ENCODE peak calls at places on chromosomes 13 and 19, in nine cellular contexts. B is H1, I is tibial nerve, V is heart left ventricle, L is IMR-90, Z is Peyer's patch, Q is breast epithelium, D is prostate gland, C is endothelial cell of umbilical vein. F is an unnamed sample.
A peak's percentile ranks its signal among the peaks of the same experiment; 100 is the strongest.

GRCh38 chr13:98118865-98119264 is 24.0 kb upstream of the FARP1 start:
- DNase-seq in Q (no peak), L (no peak), B (no peak), Z (no peak), V (no peak), C (no peak), D (no peak), I (no peak), F (no peak)

GRCh38 chr19:35404879-35405622 is 34.2 kb downstream of the GPR42 start:
- DNase-seq in Q (peak; percentile 30), L (peak; percentile 92), B (no peak), I (no peak), V (no peak), D (no peak), Z (peak; percentile 63), C (no peak), F (no peak)

GRCh38 chr13:20721454-20722357 is 18.2 kb downstream of the IL17D start:
- DNase-seq in Z (no peak), B (peak; percentile 76), I (no peak), D (no peak), V (peak; percentile 49), L (peak; percentile 79), C (peak; percentile 68), Q (no peak), F (no peak)

GRCh38 chr19:52941941-52942370 is 18.7 kb upstream of the ZNF888 start:
- DNase-seq in C (peak; percentile 56), I (no peak), B (peak; percentile 70), D (peak; percentile 21), Z (peak; percentile 61), L (peak; percentile 20), Q (no peak), V (no peak), F (no peak)

GRCh38 chr13:41916173-41916954 is 44.5 kb downstream of the VWA8 start:
- DNase-seq in C (peak; percentile 86), D (no peak), Q (no peak), Z (no peak), B (no peak), V (no peak), I (no peak), L (peak; percentile 95), F (no peak)

GRCh38 chr13:28754698-28755545 is 36.2 kb upstream of the SLC46A3 start:
- DNase-seq in L (peak; percentile 13), I (no peak), C (peak; percentile 59), V (peak; percentile 52), Z (no peak), Q (no peak), D (no peak), B (peak; percentile 57), F (no peak)

GRCh38 chr19:50719566-50719965 is at the start of gene SHANK1:
- DNase-seq in I (no peak), B (peak; percentile 72), L (peak; percentile 17), Z (no peak), C (no peak), D (no peak), Q (no peak), V (no peak), F (no peak)

GRCh38 chr13:26965058-26965380 is 204.4 kb upstream of the GPR12 start:
- DNase-seq in Z (peak; percentile 66), L (no peak), Q (no peak), D (no peak), V (no peak), B (no peak), I (no peak), C (no peak), F (no peak)

GRCh38 chr13:80259159-80259558 is 81.8 kb downstream of the SPRY2 start:
- DNase-seq in I (no peak), Q (no peak), B (no peak), C (no peak), V (no peak), L (no peak), D (no peak), Z (peak; percentile 81), F (no peak)

GRCh38 chr19:52022193-52022592 is 6.0 kb downstream of the ZNF614 start:
- DNase-seq in Z (no peak), I (no peak), Q (no peak), V (no peak), C (no peak), L (no peak), D (no peak), B (no peak), F (no peak)

GRCh38 chr19:53333071-53333465 is 481 bp upstream of the ZNF845 start:
- DNase-seq in Z (peak; percentile 69), L (no peak), D (peak; percentile 23), B (no peak), I (no peak), C (no peak), Q (peak; percentile 34), V (peak; percentile 29), F (peak; percentile 89)

GRCh38 chr19:23062921-23063320 is 53.9 kb upstream of the ZNF730 start:
- DNase-seq in L (no peak), I (no peak), B (no peak), Z (no peak), C (no peak), D (no peak), V (no peak), Q (no peak), F (no peak)

GRCh38 chr13:113096745-113097305 is 8.8 kb upstream of the F7 start:
- DNase-seq in I (no peak), Z (no peak), Q (no peak), L (no peak), C (no peak), D (no peak), B (no peak), V (no peak), F (no peak)

GRCh38 chr19:19750131-19750841 is 17.4 kb upstream of the ZNF14 start:
- DNase-seq in D (no peak), L (no peak), C (no peak), B (no peak), Q (no peak), I (no peak), Z (no peak), V (no peak), F (peak; percentile 17)

GRCh38 chr13:38697197-38697596 is 10.3 kb downstream of the FREM2 start:
- DNase-seq in B (no peak), C (no peak), Q (no peak), Z (no peak), I (no peak), D (no peak), V (no peak), L (no peak), F (no peak)

DNA sequence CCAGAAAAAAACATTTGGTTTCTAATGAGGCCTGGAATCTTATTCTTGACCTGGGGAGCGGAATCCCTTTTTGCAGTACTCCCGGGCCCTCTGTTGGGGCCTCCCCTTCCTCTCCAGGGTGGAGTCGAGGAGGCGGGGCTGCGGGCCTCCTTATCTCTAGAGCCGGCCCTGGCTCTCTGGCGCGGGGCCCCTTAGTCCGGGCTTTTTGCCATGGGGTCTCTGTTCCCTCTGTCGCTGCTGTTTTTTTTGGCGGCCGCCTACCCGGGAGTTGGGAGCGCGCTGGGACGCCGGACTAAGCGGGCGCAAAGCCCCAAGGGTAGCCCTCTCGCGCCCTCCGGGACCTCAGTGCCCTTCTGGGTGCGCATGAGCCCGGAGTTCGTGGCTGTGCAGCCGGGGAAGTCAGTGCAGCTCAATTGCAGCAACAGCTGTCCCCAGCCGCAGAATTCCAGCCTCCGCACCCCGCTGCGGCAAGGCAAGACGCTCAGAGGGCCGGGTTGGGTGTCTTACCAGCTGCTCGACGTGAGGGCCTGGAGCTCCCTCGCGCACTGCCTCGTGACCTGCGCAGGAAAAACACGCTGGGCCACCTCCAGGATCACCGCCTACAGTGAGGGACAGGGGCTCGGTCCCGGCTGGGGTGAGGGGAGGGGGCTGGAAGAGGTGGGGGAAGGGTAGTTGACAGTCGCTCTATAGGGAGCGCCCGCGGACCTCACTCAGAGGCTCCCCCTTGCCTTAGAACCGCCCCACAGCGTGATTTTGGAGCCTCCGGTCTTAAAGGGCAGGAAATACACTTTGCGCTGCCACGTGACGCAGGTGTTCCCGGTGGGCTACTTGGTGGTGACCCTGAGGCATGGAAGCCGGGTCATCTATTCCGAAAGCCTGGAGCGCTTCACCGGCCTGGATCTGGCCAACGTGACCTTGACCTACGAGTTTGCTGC is at the start of gene ICAM4:
- DNase-seq in Z (peak; percentile 66), D (no peak), I (no peak), C (peak; percentile 49), B (peak; percentile 80), Q (no peak), L (peak; percentile 29), V (peak; percentile 84), F (no peak)
- H3K4me3 ChIP-seq in Z (no peak within 1 kb of the TSS), D (no peak within 1 kb of the TSS), I (peak within 1 kb of the TSS; percentile 15), C (no peak within 1 kb of the TSS), B (peak within 1 kb of the TSS; percentile 40), Q (peak within 1 kb of the TSS; percentile 10), L (no peak within 1 kb of the TSS), V (peak within 1 kb of the TSS; percentile 31), F (no peak within 1 kb of the TSS)

DNA sequence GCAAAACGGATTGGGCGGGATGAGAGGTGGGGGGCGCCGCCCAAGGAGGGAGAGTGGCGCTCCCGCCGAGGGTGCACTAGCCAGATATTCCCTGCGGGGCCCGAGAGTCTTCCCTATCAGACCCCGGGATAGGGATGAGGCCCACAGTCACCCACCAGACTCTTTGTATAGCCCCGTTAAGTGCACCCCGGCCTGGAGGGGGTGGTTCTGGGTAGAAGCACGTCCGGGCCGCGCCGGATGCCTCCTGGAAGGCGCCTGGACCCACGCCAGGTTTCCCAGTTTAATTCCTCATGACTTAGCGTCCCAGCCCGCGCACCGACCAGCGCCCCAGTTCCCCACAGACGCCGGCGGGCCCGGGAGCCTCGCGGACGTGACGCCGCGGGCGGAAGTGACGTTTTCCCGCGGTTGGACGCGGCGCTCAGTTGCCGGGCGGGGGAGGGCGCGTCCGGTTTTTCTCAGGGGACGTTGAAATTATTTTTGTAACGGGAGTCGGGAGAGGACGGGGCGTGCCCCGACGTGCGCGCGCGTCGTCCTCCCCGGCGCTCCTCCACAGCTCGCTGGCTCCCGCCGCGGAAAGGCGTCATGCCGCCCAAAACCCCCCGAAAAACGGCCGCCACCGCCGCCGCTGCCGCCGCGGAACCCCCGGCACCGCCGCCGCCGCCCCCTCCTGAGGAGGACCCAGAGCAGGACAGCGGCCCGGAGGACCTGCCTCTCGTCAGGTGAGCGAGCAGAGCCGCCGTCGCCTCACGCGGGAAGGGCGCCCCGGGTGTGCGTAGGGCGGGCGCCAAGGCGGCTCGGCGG is at the start of gene RB1:
- DNase-seq in Q (peak; percentile 85), B (peak; percentile 81), D (peak; percentile 87), I (peak; percentile 82), C (peak; percentile 92), Z (peak; percentile 96), V (peak; percentile 94), L (peak; percentile 87), F (peak; percentile 98)
- TF ChIP-seq POLR2A in Q (peak; percentile 96), B (peak; percentile 33), D (peak; percentile 95), I (peak; percentile 98), C (no peak), Z (peak; percentile 93), V (peak; percentile 78), L (peak; percentile 90), F (no peak)

DNA sequence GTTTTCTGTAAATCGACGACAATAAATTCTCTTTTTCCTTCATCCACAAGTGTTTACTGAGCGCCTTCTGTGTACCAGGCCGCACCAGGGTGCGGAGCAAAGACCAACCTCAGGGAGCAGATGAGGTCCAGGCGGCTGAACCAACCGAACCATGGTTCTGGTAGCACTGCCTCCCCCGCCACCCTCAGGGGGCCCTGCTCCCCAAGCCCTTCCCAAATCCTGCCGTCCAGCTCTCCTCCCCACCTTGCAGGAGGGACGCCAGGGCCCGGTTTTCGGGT is 5.1 kb downstream of the RNF225 start:
- DNase-seq in L (no peak), I (no peak), C (no peak), Q (no peak), Z (no peak), D (no peak), B (no peak), V (no peak), F (no peak)
- TF ChIP-seq CTCF in L (no peak), I (no peak), C (no peak), Q (no peak), Z (no peak), D (no peak), B (no peak), V (no peak), F (no peak)

GRCh38 chr19:18609717-18610051 is 3.0 kb upstream of the TMEM59L start:
- DNase-seq in V (no peak), B (no peak), L (no peak), C (no peak), D (no peak), I (no peak), Q (no peak), Z (no peak), F (no peak)
- H3K4me3 ChIP-seq in V (no peak overlapping the region), B (no peak overlapping the region), L (no peak overlapping the region), C (no peak overlapping the region), D (no peak overlapping the region), I (no peak overlapping the region), Q (no peak overlapping the region), Z (no peak overlapping the region), F (no peak overlapping the region)

F was measured in lower leg skin.